ENCODE peak calls at places on chromosomes 2 and 18, in five cellular contexts. V is fibroblast of the aortic adventitia, Q is OCI-LY7, S is cardiac fibroblast, F is GM23248. K is an unnamed sample.

GRCh38 chr18:39742015-39742466 is 2176.4 kb upstream of the CELF4 start:
- DNase-seq in V (peak), Q (no peak), S (no peak), F (no peak), K (no peak)

GRCh38 chr2:42214669-42215068 is 45.5 kb downstream of the EML4 start:
- DNase-seq in V (peak), Q (no peak), S (peak), F (peak), K (no peak)

GRCh38 chr18:28048612-28049011 is 128.3 kb downstream of the CDH2 start:
- DNase-seq in V (no peak), Q (no peak), S (no peak), F (no peak), K (no peak)

GRCh38 chr2:2591542-2591940 is 260.5 kb upstream of the MYT1L start:
- DNase-seq in V (no peak), Q (no peak), S (no peak), F (no peak), K (no peak)

GRCh38 chr18:54215069-54215468 is 9.4 kb downstream of the MBD2 start:
- DNase-seq in V (peak), Q (no peak), S (peak), F (peak), K (no peak)

GRCh38 chr2:174058022-174058421 is 92.8 kb upstream of the SP3 start:
- DNase-seq in V (no peak), Q (no peak), S (no peak), F (no peak), K (no peak)

GRCh38 chr2:15169326-15170038 is 391.7 kb downstream of the NBAS start:
- DNase-seq in V (peak), Q (no peak), S (peak), F (peak), K (peak)

GRCh38 chr2:32246911-32247310 is 17.8 kb downstream of the NLRC4 start:
- DNase-seq in V (no peak), Q (no peak), S (no peak), F (no peak), K (no peak)

GRCh38 chr2:239343946-239344856 is 56.6 kb downstream of the HDAC4 start:
- DNase-seq in V (no peak), Q (no peak), S (no peak), F (no peak), K (no peak)

GRCh38 chr2:85988914-85989270 is 100.1 kb upstream of the ST3GAL5 start:
- DNase-seq in V (no peak), Q (no peak), S (no peak), F (no peak), K (no peak)

GRCh38 chr2:160993543-160994090 is 166.6 kb upstream of the TANK start:
- DNase-seq in V (no peak), Q (no peak), S (no peak), F (no peak), K (no peak)

GRCh38 chr2:144414324-144414845 is 105.5 kb downstream of the ZEB2 start:
- DNase-seq in V (peak), Q (no peak), S (peak), F (peak), K (peak)

GRCh38 chr18:6960656-6961055 is 156.9 kb downstream of the LAMA1 start:
- DNase-seq in V (no peak), Q (no peak), S (peak), F (peak), K (peak)

GRCh38 chr2:70603066-70603465 is 49.4 kb upstream of the TGFA start:
- DNase-seq in V (no peak), Q (no peak), S (no peak), F (no peak), K (no peak)

GRCh38 chr2:134087371-134087921 is 166.4 kb upstream of the MGAT5 start:
- DNase-seq in V (no peak), Q (no peak), S (no peak), F (no peak), K (no peak)

GRCh38 chr18:59911600-59911999 is 11.8 kb downstream of the PMAIP1 start:
- DNase-seq in V (no peak), Q (peak), S (no peak), F (no peak), K (no peak)

GRCh38 chr2:220374282-220374681 is 746.9 kb downstream of the SLC4A3 start:
- DNase-seq in V (no peak), Q (no peak), S (peak), F (no peak), K (no peak)

GRCh38 chr2:36410681-36411080 is 55.1 kb downstream of the CRIM1 start:
- DNase-seq in V (no peak), Q (no peak), S (no peak), F (no peak), K (no peak)

GRCh38 chr2:19695706-19696105 is 206.1 kb downstream of the TTC32 start:
- DNase-seq in V (no peak), Q (no peak), S (no peak), F (no peak), K (no peak)

GRCh38 chr2:222228046-222228445 is 70.8 kb downstream of the PAX3 start:
- DNase-seq in V (no peak), Q (no peak), S (no peak), F (no peak), K (no peak)

GRCh38 chr18:79135924-79136323 is 66.7 kb downstream of the ATP9B start:
- DNase-seq in V (no peak), Q (no peak), S (no peak), F (no peak), K (no peak)

GRCh38 chr2:118834440-118834810 is 13.0 kb downstream of the EN1 start:
- DNase-seq in V (no peak), Q (no peak), S (no peak), F (no peak), K (no peak)

GRCh38 chr18:26051845-26052244 is 38.6 kb downstream of the SS18 start:
- DNase-seq in V (no peak), Q (no peak), S (peak), F (no peak), K (no peak)

GRCh38 chr2:122164964-122165363 is 409.5 kb downstream of the TSN start:
- DNase-seq in V (no peak), Q (no peak), S (no peak), F (no peak), K (no peak)

GRCh38 chr2:51720826-51721225 is 688.9 kb upstream of the NRXN1 start:
- DNase-seq in V (peak), Q (no peak), S (no peak), F (no peak), K (peak)

GRCh38 chr2:69619725-69620124 is 23.8 kb downstream of the AAK1 start:
- DNase-seq in V (no peak), Q (no peak), S (no peak), F (no peak), K (no peak)

GRCh38 chr18:54828986-54829385 is 709 bp downstream of the RAB27B start:
- DNase-seq in V (no peak), Q (no peak), S (peak), F (peak), K (no peak)

GRCh38 chr2:167480986-167481309 is 592.7 kb downstream of the XIRP2 start:
- DNase-seq in V (no peak), Q (no peak), S (no peak), F (no peak), K (no peak)

GRCh38 chr18:77042583-77042982 is 90.0 kb downstream of the MBP start:
- DNase-seq in V (no peak), Q (no peak), S (no peak), F (no peak), K (no peak)
- H3K4me3 ChIP-seq in V (no peak), Q (no peak), S (no peak), F (no peak), K (no peak)

GRCh38 chr2:30346475-30347169 is 100.4 kb upstream of the LCLAT1 start:
- DNase-seq in V (peak), Q (no peak), S (peak), F (peak), K (no peak)
- H3K4me3 ChIP-seq in V (peak), Q (no peak), S (no peak), F (peak), K (no peak)

GRCh38 chr2:231482806-231483391 is 18.6 kb upstream of the NCL start:
- DNase-seq in V (peak), Q (peak), S (peak), F (peak), K (no peak)
- H3K4me3 ChIP-seq in V (peak), Q (no peak), S (peak), F (peak), K (peak)

DNA sequence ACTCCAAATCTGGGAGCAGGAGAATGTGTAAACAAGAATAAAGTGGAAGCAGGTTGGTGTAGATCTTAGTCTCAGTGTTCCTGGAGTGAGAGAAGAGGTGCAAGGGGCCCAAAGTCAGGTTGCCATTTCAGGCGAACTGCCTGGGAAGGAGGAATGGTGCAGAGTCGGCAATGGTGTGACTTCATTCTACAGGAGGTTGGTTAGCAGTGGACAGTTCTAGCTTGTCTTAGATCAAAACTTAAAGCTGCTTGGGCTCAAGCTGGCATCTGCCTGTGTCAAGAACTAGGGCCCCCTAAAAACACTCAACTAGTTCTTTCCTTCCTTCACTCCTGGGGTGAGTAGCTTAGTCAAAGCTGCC is 3.5 kb downstream of the STK16 start:
- DNase-seq in V (no peak), Q (no peak), S (no peak), F (peak), K (no peak)
- H3K4me3 ChIP-seq in V (no peak), Q (peak), S (no peak), F (peak), K (no peak)

GRCh38 chr2:62740221-62740620 is 34.7 kb downstream of the EHBP1 start:
- DNase-seq in V (no peak), Q (no peak), S (no peak), F (peak), K (no peak)
- H3K4me3 ChIP-seq in V (no peak), Q (no peak), S (no peak), F (no peak), K (no peak)

DNA sequence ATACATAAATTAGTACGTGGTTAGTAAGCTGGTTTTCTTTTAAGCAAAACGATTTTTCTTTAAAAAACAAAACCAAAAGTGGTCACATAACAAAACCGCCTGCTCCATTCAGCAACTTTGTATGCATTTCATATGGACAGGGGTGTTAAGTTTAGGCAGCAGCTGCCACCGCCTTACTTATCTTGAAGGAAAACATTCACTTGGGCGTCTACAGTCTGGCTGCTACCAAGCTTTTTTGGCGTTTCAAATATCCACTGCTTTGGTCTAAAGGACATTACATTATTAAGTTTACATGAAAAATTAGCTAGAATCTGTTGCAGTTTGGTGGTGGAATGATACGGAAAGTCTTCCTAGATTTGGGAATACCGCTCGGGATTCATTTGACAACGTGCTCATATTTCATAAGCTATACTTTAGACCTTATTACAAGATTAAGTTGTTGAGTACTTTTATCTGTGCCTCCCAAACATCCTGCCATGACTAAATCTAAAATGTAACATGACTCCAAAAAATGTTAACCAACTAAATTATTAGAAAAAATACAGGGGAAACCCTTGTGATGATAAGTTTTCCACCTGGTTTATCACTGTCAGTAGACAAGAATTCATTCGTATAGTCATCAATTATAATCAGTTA is 214.8 kb downstream of the NEDD4L start:
- DNase-seq in V (no peak), Q (no peak), S (peak), F (no peak), K (no peak)
- H3K4me3 ChIP-seq in V (no peak), Q (no peak), S (no peak), F (no peak), K (peak)

DNA sequence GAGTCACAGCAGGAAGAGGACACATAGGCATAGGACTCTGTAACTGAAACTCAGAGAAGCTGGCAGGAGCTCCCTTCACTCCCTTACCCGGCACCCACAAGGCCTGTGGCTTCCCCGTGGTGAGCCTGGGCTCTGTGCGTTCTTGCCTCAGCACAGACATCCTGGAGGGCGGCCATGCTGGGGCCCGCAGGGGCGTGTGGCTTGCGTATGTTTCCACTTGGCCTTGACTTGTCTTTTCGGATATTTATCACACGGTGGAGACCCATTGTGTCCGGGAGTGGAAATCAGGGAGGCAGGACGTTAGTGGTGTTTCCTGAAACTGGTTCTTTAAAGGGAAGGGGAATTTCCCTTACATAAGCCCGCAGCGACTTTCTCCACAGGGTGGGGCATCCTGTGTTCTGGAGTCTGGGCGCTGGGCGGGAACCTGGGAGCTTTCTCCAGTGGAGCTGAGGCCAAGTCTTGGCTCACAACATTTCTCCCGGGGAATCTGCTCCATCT is 49.9 kb upstream of the EML6 start:
- DNase-seq in V (peak), Q (no peak), S (peak), F (peak), K (no peak)
- H3K4me3 ChIP-seq in V (peak), Q (no peak), S (no peak), F (peak), K (no peak)